ENCODE peak calls at places on chromosomes 1 and 21, in four cellular contexts. B is cardiac muscle cell, O is MM.1S, Y is esophagus muscularis mucosa. Q is an unnamed sample.
A peak's percentile ranks its signal among the peaks of the same experiment; 100 is the strongest.

GRCh38 chr1:210654176-210654786 is 325.6 kb downstream of the HHAT start:
- DNase-seq in Y (no peak), O (no peak), B (no peak), Q (no peak)

GRCh38 chr1:25843483-25843882 is 15.8 kb downstream of the AUNIP start:
- DNase-seq in B (no peak), Y (no peak), O (no peak), Q (no peak)

GRCh38 chr1:111442457-111442856 is 6.6 kb downstream of the WDR77 start:
- DNase-seq in B (no peak), O (no peak), Y (no peak), Q (no peak)

GRCh38 chr1:62601412-62601971 is 4.2 kb downstream of the ANGPTL3 start:
- DNase-seq in Y (no peak), B (no peak), O (no peak), Q (no peak)

GRCh38 chr1:226737819-226738420 is 1.2 kb downstream of the ITPKB start:
- DNase-seq in Y (peak; percentile 94), B (peak; percentile 50), O (peak; percentile 58), Q (peak; percentile 54)

GRCh38 chr1:218344814-218345672 is at the start of gene TGFB2:
- DNase-seq in O (peak; percentile 53), Y (no peak), B (peak; percentile 80), Q (no peak)

GRCh38 chr1:195053478-195053877 is 1554.8 kb downstream of the KCNT2 start:
- DNase-seq in B (no peak), Y (no peak), O (peak; percentile 70), Q (no peak)

GRCh38 chr1:93815738-93816110 is 63.3 kb downstream of the DNTTIP2 start:
- DNase-seq in B (no peak), Y (peak; percentile 5), O (no peak), Q (no peak)

GRCh38 chr1:19165501-19165900 is 44.6 kb downstream of the UBR4 start:
- DNase-seq in B (no peak), O (no peak), Y (no peak), Q (no peak)

GRCh38 chr1:175146535-175147213 is 45.9 kb downstream of the KIAA0040 start:
- DNase-seq in O (peak; percentile 76), Y (no peak), B (peak; percentile 78), Q (peak; percentile 82)

GRCh38 chr1:10640079-10640578 is 156.3 kb downstream of the CASZ1 start:
- DNase-seq in O (no peak), B (peak; percentile 55), Y (no peak), Q (no peak)

GRCh38 chr1:14486401-14487110 is 111.9 kb upstream of the KAZN start:
- DNase-seq in Y (no peak), B (no peak), O (no peak), Q (no peak)

GRCh38 chr1:26786437-26787380 is 1.0 kb upstream of the PIGV start:
- DNase-seq in O (peak; percentile 42), B (peak; percentile 73), Y (peak; percentile 95), Q (peak; percentile 70)

GRCh38 chr1:182226618-182227017 is 165.0 kb downstream of the GLUL start:
- DNase-seq in O (no peak), Y (no peak), B (no peak), Q (no peak)

GRCh38 chr1:232212248-232212647 is 417.7 kb downstream of the SIPA1L2 start:
- DNase-seq in O (no peak), Y (no peak), B (no peak), Q (no peak)

GRCh38 chr1:232213928-232214327 is 416.0 kb downstream of the SIPA1L2 start:
- DNase-seq in Y (no peak), B (no peak), O (no peak), Q (no peak)

GRCh38 chr1:232209357-232209756 is 420.6 kb downstream of the SIPA1L2 start:
- DNase-seq in Y (peak; percentile 42), O (no peak), B (no peak), Q (no peak)

GRCh38 chr1:232207089-232207723 is 422.7 kb downstream of the SIPA1L2 start:
- DNase-seq in Y (no peak), O (no peak), B (no peak), Q (no peak)

DNA sequence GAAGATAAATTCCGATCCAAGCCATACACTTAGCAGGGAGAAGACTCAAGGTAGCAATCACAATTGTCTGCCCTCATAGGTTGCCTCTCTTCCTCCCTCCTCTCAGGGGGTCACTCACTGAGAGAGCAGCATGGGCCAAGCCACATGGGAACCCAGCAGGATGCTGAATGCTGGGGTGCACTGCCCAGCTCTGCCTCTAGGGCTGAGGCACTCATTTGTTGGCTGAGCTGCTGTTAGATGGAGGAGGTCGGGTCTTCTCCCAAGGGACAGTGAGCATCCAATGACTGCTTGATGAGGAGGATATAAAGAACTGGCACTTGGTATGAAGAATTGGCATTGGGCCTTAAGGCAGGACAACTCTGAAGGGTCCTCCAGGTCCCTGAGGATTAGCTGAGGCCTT is 418.8 kb downstream of the SIPA1L2 start:
- DNase-seq in B (no peak), O (no peak), Y (no peak), Q (no peak)
- TF ChIP-seq CTCF in B (peak; percentile 28), O (peak; percentile 24), Y (no peak), Q (no peak)

DNA sequence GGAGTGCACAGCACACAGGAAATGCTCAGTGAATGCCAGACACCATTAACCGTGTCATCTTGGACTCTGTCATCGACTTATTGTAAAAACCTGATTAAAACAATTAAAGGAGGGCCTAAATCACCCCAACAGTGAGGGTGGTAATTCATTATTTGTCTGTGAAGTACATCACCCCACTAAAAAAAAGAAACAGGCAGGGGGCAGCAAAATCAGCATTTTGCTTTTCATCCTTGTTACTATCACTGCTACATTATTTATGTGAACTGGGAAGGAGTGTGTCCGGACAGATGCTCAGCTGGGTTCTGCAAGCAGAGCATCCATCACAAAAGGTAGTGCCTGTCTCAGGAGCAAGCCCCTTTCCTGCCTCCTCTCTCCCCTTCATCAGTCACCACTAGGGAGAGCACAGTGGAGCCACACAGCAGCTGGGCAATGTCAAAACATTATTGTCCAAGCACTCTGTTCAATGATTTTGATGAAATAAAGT is 98.5 kb downstream of the RERE start:
- DNase-seq in O (no peak), B (no peak), Y (no peak), Q (no peak)
- TF ChIP-seq CTCF in O (peak; percentile 32), B (peak; percentile 46), Y (peak; percentile 46), Q (no peak)

DNA sequence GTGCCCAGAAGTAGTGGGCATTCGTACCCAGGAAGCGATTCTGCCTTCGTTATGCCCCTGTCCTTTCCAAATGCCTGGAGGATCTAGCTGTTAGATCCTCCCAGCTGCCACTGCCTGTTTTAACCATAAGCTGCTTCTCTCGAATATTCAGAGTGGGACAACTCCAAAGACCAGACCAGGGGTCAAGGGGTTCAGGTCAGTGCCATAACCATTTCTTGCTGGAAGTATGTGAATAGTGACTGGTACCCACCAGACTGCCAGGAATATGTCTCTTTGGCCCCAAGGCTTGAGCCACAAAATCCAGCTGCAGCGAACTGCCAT is 914 bp upstream of the MTF1 start:
- DNase-seq in Y (no peak), O (no peak), B (no peak), Q (no peak)
- TF ChIP-seq CTCF in Y (no peak), O (no peak), B (no peak), Q (no peak)

GRCh38 chr1:183806086-183806485 is 1.2 kb downstream of the RGL1 start:
- DNase-seq in B (no peak), O (peak; percentile 30), Y (no peak), Q (no peak)
- TF ChIP-seq CTCF in B (no peak), O (no peak), Y (no peak), Q (no peak)

GRCh38 chr1:186323865-186324264 is 51.2 kb downstream of the TPR start:
- DNase-seq in O (no peak), B (no peak), Y (no peak), Q (no peak)

GRCh38 chr1:186327331-186327730 is 47.7 kb downstream of the TPR start:
- DNase-seq in Y (no peak), B (no peak), O (no peak), Q (no peak)

GRCh38 chr1:186326009-186326408 is 49.0 kb downstream of the TPR start:
- DNase-seq in Y (no peak), B (no peak), O (no peak), Q (no peak)

GRCh38 chr1:186330758-186331157 is 44.3 kb downstream of the TPR start:
- DNase-seq in O (no peak), B (no peak), Y (no peak), Q (no peak)

DNA sequence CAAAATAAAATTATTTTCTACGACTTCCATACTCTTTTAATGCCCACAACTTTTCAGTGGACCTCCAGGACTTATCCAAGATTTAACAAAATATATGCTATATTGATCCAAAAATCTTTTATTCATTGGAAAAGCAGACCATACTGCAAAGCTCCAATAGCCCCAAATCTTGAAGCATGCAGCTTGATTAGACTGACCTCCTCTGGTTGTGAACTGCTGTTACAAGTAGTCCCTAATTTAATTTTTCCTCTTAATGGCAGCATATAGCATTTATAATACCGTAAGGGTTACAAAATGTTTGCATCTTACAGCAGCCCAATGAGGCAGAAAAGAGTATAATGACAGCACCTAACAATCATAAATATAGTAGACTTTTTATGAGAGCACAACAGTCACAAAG is 49.8 kb downstream of the TPR start:
- DNase-seq in O (no peak), B (no peak), Y (no peak), Q (no peak)
- TF ChIP-seq CTCF in O (peak; percentile 41), B (peak; percentile 42), Y (no peak), Q (peak; percentile 1)

DNA sequence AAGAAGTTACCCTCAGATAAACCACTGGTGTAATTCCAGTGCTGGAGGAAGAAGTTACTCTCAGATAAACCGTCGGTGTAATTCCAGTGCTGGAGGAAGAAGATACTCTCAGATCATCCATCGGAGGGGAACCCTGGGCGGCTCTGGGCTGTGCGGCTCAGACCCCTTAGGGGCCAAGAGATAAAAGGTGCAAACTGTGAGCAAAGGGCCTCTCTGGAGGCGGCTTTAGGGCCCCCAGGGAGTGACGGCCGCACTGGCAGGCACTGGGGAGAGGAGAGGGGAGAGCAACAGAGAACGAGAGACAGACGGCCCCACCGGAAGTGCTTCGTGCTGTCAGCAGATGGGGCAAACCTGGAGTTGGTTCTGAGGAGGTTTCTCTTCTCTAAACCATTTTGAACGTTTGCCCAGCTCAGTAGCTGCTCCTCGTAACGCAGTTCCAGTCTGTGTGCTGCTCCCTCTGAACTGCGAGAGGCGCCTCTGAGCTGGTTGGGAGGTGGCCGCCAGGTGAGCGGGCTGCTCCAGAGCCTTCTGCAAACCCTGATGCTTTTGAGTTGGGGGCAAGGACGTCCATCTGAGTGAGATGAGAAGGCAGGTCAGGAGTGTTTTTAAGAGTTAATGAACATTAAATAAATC is 62.6 kb upstream of the COL6A1 start:
- DNase-seq in Y (no peak), O (no peak), B (no peak), Q (no peak)
- TF ChIP-seq CTCF in Y (no peak), O (no peak), B (no peak), Q (no peak)

GRCh38 chr21:44950016-44950326 is 10.1 kb downstream of the SLX9 start:
- DNase-seq in O (no peak), B (no peak), Y (no peak), Q (no peak)
- TF ChIP-seq CTCF in O (no peak), B (no peak), Y (no peak), Q (no peak)

Q was measured in GM13976.